ENCODE peak calls at places on chromosome 13, in four cellular contexts. Z is endodermal cell, V is osteoblast, T is substantia nigra. A is an unnamed sample.

GRCh38 chr13:54949735-54950134 is 1921.1 kb downstream of the OLFM4 start:
- DNase-seq in Z (no peak), V (no peak), T (no peak), A (no peak)

GRCh38 chr13:40442191-40442590 is 224.2 kb downstream of the FOXO1 start:
- DNase-seq in Z (no peak), V (no peak), T (no peak), A (no peak)

GRCh38 chr13:101552797-101553196 is 100.3 kb downstream of the ITGBL1 start:
- DNase-seq in Z (no peak), V (no peak), T (no peak), A (no peak)

GRCh38 chr13:107124129-107124718 is 556.3 kb upstream of the ARGLU1 start:
- DNase-seq in Z (no peak), V (no peak), T (no peak), A (no peak)

GRCh38 chr13:99086149-99086868 is 108.4 kb upstream of the DOCK9 start:
- DNase-seq in Z (peak), V (peak), T (no peak), A (no peak)

GRCh38 chr13:50387124-50387581 is 371.9 kb downstream of the KCNRG start:
- DNase-seq in Z (peak), V (peak), T (peak), A (peak)

GRCh38 chr13:41065098-41065497 is 3.8 kb downstream of the WBP4 start:
- DNase-seq in Z (no peak), V (peak), T (no peak), A (no peak)

GRCh38 chr13:93446256-93446655 is 219.6 kb downstream of the GPC6 start:
- DNase-seq in Z (no peak), V (no peak), T (no peak), A (no peak)

GRCh38 chr13:38763446-38764381 is 76.8 kb downstream of the FREM2 start:
- DNase-seq in Z (peak), V (peak), T (peak), A (peak)

GRCh38 chr13:40254394-40254793 is 412.0 kb downstream of the FOXO1 start:
- DNase-seq in Z (no peak), V (no peak), T (no peak), A (no peak)

GRCh38 chr13:32468502-32469147 is 40.7 kb upstream of the N4BP2L1 start:
- DNase-seq in Z (no peak), V (no peak), T (no peak), A (no peak)

GRCh38 chr13:27918041-27918917 is 1.5 kb upstream of the PDX1 start:
- DNase-seq in Z (peak), V (peak), T (no peak), A (no peak)

GRCh38 chr13:106143392-106143791 is 392.1 kb downstream of the EFNB2 start:
- DNase-seq in Z (no peak), V (no peak), T (no peak), A (no peak)

GRCh38 chr13:100470841-100471505 is 117.6 kb downstream of the GGACT start:
- DNase-seq in Z (no peak), V (no peak), T (no peak), A (no peak)

GRCh38 chr13:26628706-26629105 is 71.2 kb downstream of the WASF3 start:
- DNase-seq in Z (peak), V (no peak), T (no peak), A (peak)

GRCh38 chr13:106139407-106139806 is 396.1 kb downstream of the EFNB2 start:
- DNase-seq in Z (no peak), V (no peak), T (no peak), A (no peak)

GRCh38 chr13:77325371-77325941 is 1.4 kb downstream of the MYCBP2 start:
- DNase-seq in Z (no peak), V (no peak), T (no peak), A (peak)

GRCh38 chr13:22793598-22794134 is 387.1 kb upstream of the SGCG start:
- DNase-seq in Z (peak), V (no peak), T (no peak), A (peak)

GRCh38 chr13:100024023-100024422 is 42.4 kb downstream of the ZIC2 start:
- DNase-seq in Z (no peak), V (peak), T (no peak), A (no peak)

GRCh38 chr13:30898721-30899188 is 7.3 kb upstream of the MEDAG start:
- DNase-seq in Z (no peak), V (peak), T (no peak), A (no peak)

GRCh38 chr13:75384881-75385707 is 96.9 kb downstream of the TBC1D4 start:
- DNase-seq in Z (no peak), V (no peak), T (no peak), A (no peak)

GRCh38 chr13:32199168-32199567 is 116.0 kb downstream of the ZAR1L start:
- DNase-seq in Z (no peak), V (no peak), T (no peak), A (no peak)